ENCODE peak calls at places on chromosomes 4 and X, in seven cellular contexts. I, A, R, M, P, Z and S are unnamed samples.

GRCh38 chr4:23305026-23305425 is 584.8 kb downstream of the PPARGC1A start:
- DNase-seq in I (no peak), A (no peak), R (no peak), M (no peak), P (no peak), Z (no peak), S (no peak)

GRCh38 chrX:107775734-107776511 is at the start of gene TSC22D3:
- DNase-seq in I (peak), A (peak), R (peak), M (peak), P (no peak), Z (peak), S (peak)

GRCh38 chr4:87097075-87097474 is 123.3 kb downstream of the KLHL8 start:
- DNase-seq in I (no peak), A (no peak), R (no peak), M (no peak), P (no peak), Z (no peak), S (no peak)

GRCh38 chrX:137430984-137431475 is 134.9 kb upstream of the ZIC3 start:
- DNase-seq in I (no peak), A (no peak), R (no peak), M (no peak), P (no peak), Z (no peak), S (no peak)

GRCh38 chr4:119299221-119300071 is 22.5 kb downstream of the FABP2 start:
- DNase-seq in I (no peak), A (peak), R (peak), M (no peak), P (no peak), Z (no peak), S (no peak)

GRCh38 chrX:103376979-103377324 is 614 bp downstream of the BEX3 start:
- DNase-seq in I (no peak), A (peak), R (no peak), M (no peak), P (no peak), Z (peak), S (no peak)

GRCh38 chr4:40962551-40963185 is 212.9 kb downstream of the NSUN7 start:
- DNase-seq in I (no peak), A (no peak), R (no peak), M (no peak), P (no peak), Z (no peak), S (no peak)

GRCh38 chrX:154398668-154399526 is 720 bp downstream of the RPL10 start:
- DNase-seq in I (peak), A (peak), R (no peak), M (no peak), P (no peak), Z (peak), S (peak)

GRCh38 chr4:122163301-122163700 is 11.2 kb downstream of the BLTP1 start:
- DNase-seq in I (no peak), A (no peak), R (no peak), M (no peak), P (no peak), Z (no peak), S (peak)

GRCh38 chrX:140712413-140713173 is 3.0 kb downstream of the LINC00632 start:
- DNase-seq in I (no peak), A (peak), R (peak), M (peak), P (no peak), Z (peak), S (no peak)

GRCh38 chr4:79025170-79025569 is 85.9 kb upstream of the PAQR3 start:
- DNase-seq in I (no peak), A (no peak), R (no peak), M (no peak), P (no peak), Z (no peak), S (no peak)

GRCh38 chr4:137749466-137749865 is 217.2 kb upstream of the PCDH18 start:
- DNase-seq in I (no peak), A (peak), R (peak), M (no peak), P (no peak), Z (no peak), S (no peak)

GRCh38 chr4:28755081-28755480 is 1894.4 kb downstream of the STIM2 start:
- DNase-seq in I (no peak), A (no peak), R (no peak), M (no peak), P (no peak), Z (no peak), S (no peak)

GRCh38 chr4:174358823-174359222 is 75.1 kb downstream of the CEP44 start:
- DNase-seq in I (no peak), A (peak), R (peak), M (no peak), P (no peak), Z (no peak), S (no peak)

GRCh38 chr4:187668683-187669082 is 326.9 kb upstream of the ZFP42 start:
- DNase-seq in I (no peak), A (peak), R (peak), M (no peak), P (no peak), Z (no peak), S (no peak)

GRCh38 chr4:125486354-125486753 is 171.6 kb downstream of the FAT4 start:
- DNase-seq in I (no peak), A (no peak), R (no peak), M (no peak), P (no peak), Z (no peak), S (no peak)

GRCh38 chrX:22699591-22700091 is 300.1 kb upstream of the DDX53 start:
- DNase-seq in I (no peak), A (peak), R (no peak), M (peak), P (no peak), Z (no peak), S (no peak)

GRCh38 chr4:108592674-108592986 is 27.7 kb upstream of the RPL34 start:
- DNase-seq in I (no peak), A (peak), R (no peak), M (no peak), P (no peak), Z (no peak), S (no peak)

GRCh38 chrX:40224658-40225057 is 126.9 kb upstream of the BCOR start:
- DNase-seq in I (no peak), A (no peak), R (no peak), M (no peak), P (no peak), Z (no peak), S (no peak)

GRCh38 chrX:43456056-43456455 is 200.0 kb upstream of the MAOA start:
- DNase-seq in I (no peak), A (no peak), R (no peak), M (no peak), P (no peak), Z (no peak), S (no peak)

GRCh38 chr4:152784490-152785195 is 4.9 kb downstream of the ARFIP1 start:
- DNase-seq in I (no peak), A (peak), R (peak), M (no peak), P (no peak), Z (no peak), S (no peak)

GRCh38 chr4:126916626-126917140 is 716.1 kb upstream of the INTU start:
- DNase-seq in I (no peak), A (peak), R (peak), M (no peak), P (no peak), Z (no peak), S (no peak)

GRCh38 chr4:189124149-189124758 is 816.4 kb upstream of the FRG1 start:
- DNase-seq in I (no peak), A (peak), R (peak), M (no peak), P (no peak), Z (no peak), S (peak)

GRCh38 chrX:137051978-137052640 is 18.3 kb upstream of the GPR101 start:
- DNase-seq in I (peak), A (peak), R (peak), M (peak), P (peak), Z (peak), S (peak)

GRCh38 chr4:30720021-30720655 is at the start of gene PCDH7:
- DNase-seq in I (peak), A (peak), R (peak), M (peak), P (no peak), Z (peak), S (no peak)

GRCh38 chr4:139961344-139961948 is 192.5 kb downstream of the MAML3 start:
- DNase-seq in I (no peak), A (peak), R (no peak), M (no peak), P (no peak), Z (no peak), S (no peak)

GRCh38 chr4:84477738-84478137 is 21.4 kb downstream of the NKX6-1 start:
- DNase-seq in I (no peak), A (no peak), R (no peak), M (no peak), P (no peak), Z (no peak), S (no peak)

GRCh38 chr4:140095694-140096482 is 58.1 kb downstream of the MAML3 start:
- DNase-seq in I (no peak), A (peak), R (peak), M (no peak), P (no peak), Z (no peak), S (no peak)

GRCh38 chrX:77160301-77160700 is 286.9 kb upstream of the FGF16 start:
- DNase-seq in I (no peak), A (peak), R (no peak), M (no peak), P (no peak), Z (no peak), S (no peak)